ENCODE peak calls at places on chromosome 5, in eight cellular contexts. J is stomach; W is body of pancreas; L is CD8-positive, alpha-beta T cell; B is A673; Y is pancreas; Z is right cardiac atrium; U is OCI-LY7. E is an unnamed sample.

GRCh38 chr5:2737273-2738155 is 14.0 kb downstream of the IRX2 start:
- DNase-seq in U (no peak), W (no peak), L (no peak), B (no peak), J (no peak), Y (no peak), Z (no peak), E (no peak)

GRCh38 chr5:170070556-170071412 is 34.9 kb upstream of the FOXI1 start:
- DNase-seq in U (peak; percentile 15), Z (peak; percentile 78), B (peak; percentile 37), W (no peak), L (no peak), Y (peak; percentile 9), J (no peak), E (peak; percentile 9)

GRCh38 chr5:140801494-140801841 is 611 bp downstream of the PCDHA3 start:
- DNase-seq in B (peak; percentile 57), W (no peak), Y (no peak), Z (no peak), L (no peak), J (no peak), U (no peak), E (no peak)

GRCh38 chr5:145752534-145752933 is 82.6 kb downstream of the PRELID2 start:
- DNase-seq in U (no peak), B (peak; percentile 67), W (no peak), J (no peak), L (no peak), Y (no peak), Z (no peak), E (no peak)

GRCh38 chr5:151961557-151961956 is 36.9 kb upstream of the GLRA1 start:
- DNase-seq in L (no peak), Z (no peak), U (no peak), Y (no peak), B (peak; percentile 4), J (no peak), W (no peak), E (no peak)

GRCh38 chr5:157718529-157718928 is 12.7 kb upstream of the THG1L start:
- DNase-seq in J (no peak), U (peak; percentile 70), W (no peak), B (peak; percentile 67), L (no peak), Z (peak; percentile 61), Y (no peak), E (peak; percentile 52)

GRCh38 chr5:119019431-119020348 is 31.3 kb upstream of the DTWD2 start:
- DNase-seq in Y (no peak), B (no peak), W (no peak), U (peak; percentile 54), J (no peak), Z (peak; percentile 29), L (no peak), E (no peak)

GRCh38 chr5:38433160-38433861 is 123.1 kb downstream of the LIFR start:
- DNase-seq in Z (peak; percentile 84), U (no peak), J (no peak), W (no peak), Y (no peak), L (no peak), B (no peak), E (no peak)

GRCh38 chr5:149638136-149638535 is 56.8 kb downstream of the ARHGEF37 start:
- DNase-seq in U (no peak), Y (no peak), L (no peak), B (no peak), Z (no peak), J (no peak), W (no peak), E (no peak)

GRCh38 chr5:68352166-68352565 is 136.6 kb downstream of the PIK3R1 start:
- DNase-seq in J (no peak), L (no peak), U (no peak), Z (no peak), W (no peak), B (no peak), Y (no peak), E (no peak)

GRCh38 chr5:5967945-5968344 is 410.4 kb downstream of the MED10 start:
- DNase-seq in B (no peak), Z (no peak), W (no peak), Y (no peak), J (no peak), L (no peak), U (no peak), E (no peak)

GRCh38 chr5:39214912-39215709 is 4.3 kb downstream of the FYB1 start:
- DNase-seq in Z (no peak), B (no peak), U (no peak), W (no peak), L (peak; percentile 64), J (no peak), Y (no peak), E (no peak)

GRCh38 chr5:151233576-151234202 is 9.8 kb upstream of the CCDC69 start:
- DNase-seq in Z (no peak), U (peak; percentile 90), B (no peak), J (no peak), W (no peak), L (no peak), Y (no peak), E (no peak)

GRCh38 chr5:38660194-38660668 is 103.8 kb upstream of the LIFR start:
- DNase-seq in W (peak; percentile 87), Z (peak; percentile 58), Y (peak; percentile 74), L (no peak), U (no peak), J (no peak), B (peak; percentile 94), E (no peak)

GRCh38 chr5:56148453-56148971 is 84.6 kb downstream of the ANKRD55 start:
- DNase-seq in B (no peak), J (no peak), Z (no peak), Y (peak; percentile 20), U (no peak), W (peak; percentile 51), L (peak; percentile 56), E (no peak)

GRCh38 chr5:111454198-111454606 is 58.1 kb downstream of the STARD4 start:
- DNase-seq in Z (no peak), U (no peak), L (no peak), W (no peak), J (no peak), B (peak; percentile 48), Y (no peak), E (peak; percentile 39)

GRCh38 chr5:15571081-15571480 is 71.1 kb downstream of the FBXL7 start:
- DNase-seq in U (no peak), W (no peak), Z (no peak), J (no peak), B (no peak), Y (no peak), L (no peak), E (no peak)

GRCh38 chr5:88677943-88678779 is 204.8 kb downstream of the MEF2C start:
- DNase-seq in W (no peak), Y (no peak), B (peak; percentile 38), J (no peak), L (no peak), U (no peak), Z (no peak), E (no peak)

DNA sequence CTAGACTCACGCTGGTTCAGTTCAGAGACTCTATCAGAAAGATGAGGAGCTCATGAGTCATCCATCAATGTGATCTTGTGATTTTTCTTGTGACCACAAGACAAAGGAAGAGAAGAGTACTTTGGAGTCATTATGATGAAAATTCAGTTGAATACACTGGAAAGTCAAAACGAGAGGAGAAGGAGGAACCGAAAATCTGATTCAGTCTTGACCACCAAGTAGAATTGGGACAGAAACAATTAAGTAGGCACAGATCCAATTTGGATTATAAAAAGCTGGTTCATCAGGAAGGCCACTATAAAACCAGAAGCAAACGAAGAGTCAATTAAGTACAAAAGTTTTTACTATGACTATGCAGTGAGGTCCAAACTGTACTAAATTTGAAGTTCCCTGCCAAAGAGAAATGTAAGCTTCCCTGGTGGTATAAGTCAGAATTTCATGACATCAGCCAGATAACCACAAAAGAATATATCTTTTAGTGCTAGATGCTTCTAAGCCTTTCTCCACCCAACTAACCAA is 90.9 kb downstream of the THBS4 start:
- DNase-seq in Y (no peak), W (no peak), L (no peak), B (no peak), Z (no peak), U (peak; percentile 27), J (no peak), E (peak; percentile 75)
- H3K4me3 ChIP-seq in Y (no peak overlapping the region), W (no peak overlapping the region), L (no peak overlapping the region), B (no peak overlapping the region), Z (no peak overlapping the region), U (no peak overlapping the region), J (no peak overlapping the region), E (no peak overlapping the region)

DNA sequence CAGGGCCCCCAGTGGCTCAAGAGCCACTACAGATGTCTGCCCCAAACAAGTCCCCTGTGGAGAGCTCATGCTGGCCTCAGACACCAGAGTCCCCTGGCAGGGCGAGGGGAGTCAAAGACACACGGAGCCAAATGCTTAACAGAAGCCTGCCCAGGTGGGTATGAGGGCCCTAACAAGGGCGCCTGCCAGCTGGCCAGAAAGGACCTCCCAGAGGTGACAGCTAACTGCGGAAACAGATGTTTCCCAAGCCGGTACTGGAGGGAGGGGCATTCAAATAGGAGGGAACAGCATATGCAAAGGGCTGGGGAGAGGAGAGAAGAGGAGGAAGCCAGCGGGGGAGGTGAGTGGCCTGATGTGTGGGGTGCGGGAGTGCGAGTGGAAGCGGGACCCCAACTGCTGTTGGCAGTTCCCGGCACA is 933 bp downstream of the MXD3 start:
- DNase-seq in U (peak; percentile 89), B (peak; percentile 45), J (no peak), W (no peak), Z (no peak), L (no peak), Y (peak; percentile 28), E (peak; percentile 20)
- H3K27ac ChIP-seq in U (peak overlapping the region; percentile 92), B (no peak overlapping the region), J (no peak overlapping the region), W (no peak overlapping the region), Z (no peak overlapping the region), L (no peak overlapping the region), Y (no peak overlapping the region), E (no peak overlapping the region)

GRCh38 chr5:177493795-177494355 is 3.5 kb downstream of the PDLIM7 start:
- DNase-seq in B (no peak), Z (no peak), U (no peak), W (no peak), Y (no peak), J (no peak), L (no peak), E (no peak)

GRCh38 chr5:177495243-177496060 is 2.0 kb downstream of the PDLIM7 start:
- DNase-seq in J (peak; percentile 42), B (peak; percentile 73), W (no peak), Z (peak; percentile 89), Y (no peak), L (no peak), U (peak; percentile 16), E (peak; percentile 56)

GRCh38 chr5:177492841-177493240 is 4.6 kb downstream of the PDLIM7 start:
- DNase-seq in B (no peak), Y (no peak), Z (no peak), L (no peak), U (no peak), W (no peak), J (no peak), E (no peak)

GRCh38 chr5:177496111-177497010 is 1.0 kb downstream of the PDLIM7 start:
- DNase-seq in L (no peak), U (peak; percentile 54), B (peak; percentile 58), Z (peak; percentile 92), Y (peak; percentile 52), W (peak; percentile 70), J (peak; percentile 51), E (peak; percentile 83)

GRCh38 chr5:177494356-177495195 is 2.8 kb downstream of the PDLIM7 start:
- DNase-seq in L (no peak), W (peak; percentile 48), J (peak; percentile 47), B (peak; percentile 44), Z (peak; percentile 89), Y (peak; percentile 42), U (peak; percentile 57), E (peak; percentile 89)
- H3K4me3 ChIP-seq in L (no peak overlapping the region), W (no peak overlapping the region), J (peak overlapping the region; percentile 81), B (no peak overlapping the region), Z (no peak overlapping the region), Y (no peak overlapping the region), U (no peak overlapping the region), E (peak overlapping the region; percentile 74)

GRCh38 chr5:103510851-103511553 is 51.6 kb downstream of the NUDT12 start:
- DNase-seq in B (no peak), W (no peak), Z (no peak), J (no peak), L (no peak), Y (no peak), U (no peak), E (no peak)
- H3K27ac ChIP-seq in B (no peak overlapping the region), W (peak overlapping the region; percentile 27), Z (no peak overlapping the region), J (no peak overlapping the region), L (no peak overlapping the region), Y (no peak overlapping the region), U (no peak overlapping the region), E (no peak overlapping the region)

E was measured in mammary epithelial cell.